ENCODE peak calls at places on chromosomes 16 and 17, in seven cellular contexts. U is cardiac fibroblast, E is epithelial cell of esophagus, I is brain microvascular endothelial cell, J is fibroblast of pulmonary artery, K is SJSA1, H is lower leg skin. W is an unnamed sample.

GRCh38 chr16:58177347-58177710 is 20.6 kb downstream of the CSNK2A2 start:
- DNase-seq in I (no peak), J (no peak), H (no peak), U (no peak), E (no peak), K (no peak), W (no peak)

GRCh38 chr17:82424001-82424862 is 5.8 kb upstream of the OGFOD3 start:
- DNase-seq in U (peak), H (no peak), J (peak), E (peak), I (peak), K (no peak), W (peak)

GRCh38 chr16:60755907-60756306 is 1280.3 kb downstream of the CDH8 start:
- DNase-seq in K (no peak), U (no peak), H (no peak), J (no peak), E (peak), I (no peak), W (no peak)

GRCh38 chr17:32253117-32253611 is 12.5 kb upstream of the RHBDL3 start:
- DNase-seq in H (peak), I (peak), K (peak), U (peak), J (peak), E (peak), W (peak)

GRCh38 chr17:38608648-38609047 is 2.9 kb upstream of the SRCIN1 start:
- DNase-seq in K (no peak), H (no peak), I (no peak), U (no peak), E (peak), J (no peak), W (no peak)

GRCh38 chr16:27462200-27462845 is 60.3 kb downstream of the IL21R start:
- DNase-seq in H (no peak), I (no peak), J (no peak), U (no peak), K (no peak), E (no peak), W (no peak)

GRCh38 chr16:71367243-71367976 is 8.9 kb downstream of the CALB2 start:
- DNase-seq in H (no peak), E (peak), K (peak), J (peak), I (peak), U (peak), W (peak)

GRCh38 chr16:67105881-67106280 is 3.9 kb upstream of the PHAF1 start:
- DNase-seq in K (no peak), U (no peak), J (no peak), H (no peak), I (no peak), E (no peak), W (no peak)

GRCh38 chr16:3954411-3954921 is 74.0 kb upstream of the CREBBP start:
- DNase-seq in J (peak), I (no peak), E (peak), K (no peak), H (no peak), U (peak), W (no peak)

GRCh38 chr16:25121824-25122600 is 10.5 kb downstream of the LCMT1 start:
- DNase-seq in U (no peak), K (no peak), H (no peak), E (no peak), I (no peak), J (no peak), W (no peak)

GRCh38 chr17:32350662-32351418 is 883 bp downstream of the ZNF207 start:
- DNase-seq in J (peak), I (peak), U (peak), H (peak), E (peak), K (no peak), W (peak)

GRCh38 chr16:75575976-75576375 is 9.8 kb downstream of the GABARAPL2 start:
- DNase-seq in U (no peak), I (no peak), J (no peak), E (no peak), K (no peak), H (no peak), W (no peak)

GRCh38 chr16:50050802-50051201 is 15.0 kb upstream of the HEATR3 start:
- DNase-seq in E (no peak), I (no peak), H (no peak), K (no peak), J (no peak), U (no peak), W (no peak)

GRCh38 chr16:23837553-23838308 is 1.9 kb downstream of the PRKCB start:
- DNase-seq in H (no peak), E (no peak), U (no peak), K (no peak), J (no peak), I (no peak), W (no peak)

GRCh38 chr16:51150894-51151320 is at the start of gene SALL1:
- DNase-seq in I (no peak), H (no peak), U (no peak), E (no peak), K (peak), J (peak), W (no peak)
- H3K4me3 ChIP-seq in I (peak), H (peak), U (peak), E (no peak), K (peak), J (peak), W (peak)

GRCh38 chr17:2393954-2394749 is 6.7 kb downstream of the MNT start:
- DNase-seq in K (no peak), H (no peak), U (no peak), E (no peak), I (no peak), J (no peak), W (no peak)

GRCh38 chr17:2396192-2396567 is 4.7 kb downstream of the MNT start:
- DNase-seq in E (no peak), K (no peak), H (no peak), J (no peak), I (no peak), U (no peak), W (no peak)

GRCh38 chr17:2393184-2393953 is 7.5 kb downstream of the MNT start:
- DNase-seq in I (peak), K (peak), H (peak), E (peak), J (peak), U (peak), W (peak)

GRCh38 chr17:2395258-2396170 is 5.3 kb downstream of the MNT start:
- DNase-seq in J (peak), I (peak), K (no peak), H (no peak), E (peak), U (peak), W (no peak)

DNA sequence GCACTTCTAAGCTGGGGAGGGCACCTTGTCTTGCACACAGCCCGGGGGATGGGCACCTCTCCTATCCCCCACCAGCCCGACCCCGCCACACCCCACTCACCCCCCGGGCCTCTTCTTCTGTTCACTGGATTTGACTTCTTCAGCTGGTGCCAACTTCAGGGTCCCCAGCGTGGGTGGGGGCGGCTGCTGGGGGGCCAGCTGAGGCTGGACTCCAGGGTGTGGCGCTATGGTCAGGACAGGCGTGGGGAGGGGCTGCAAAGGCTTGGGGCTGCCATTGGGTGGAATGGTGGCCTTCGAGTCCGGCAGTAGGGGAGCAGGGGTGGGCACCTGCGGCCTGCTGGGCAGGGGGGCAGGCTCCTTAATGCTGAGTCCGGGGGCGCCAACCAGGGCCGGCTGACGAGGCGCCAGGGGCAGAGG is 6.1 kb downstream of the MNT start:
- DNase-seq in J (no peak), H (no peak), I (no peak), K (no peak), E (no peak), U (no peak), W (no peak)
- H3K4me3 ChIP-seq in J (no peak), H (no peak), I (no peak), K (no peak), E (no peak), U (no peak), W (no peak)

GRCh38 chr17:489758-490329 is 137.2 kb upstream of the RPH3AL start:
- DNase-seq in U (peak), H (no peak), E (peak), K (peak), J (peak), I (no peak), W (peak)
- H3K4me3 ChIP-seq in U (peak), H (peak), E (peak), K (peak), J (peak), I (peak), W (peak)

GRCh38 chr17:76188213-76189060 is 47.4 kb upstream of the FOXJ1 start:
- DNase-seq in E (no peak), U (no peak), I (no peak), J (no peak), K (no peak), H (no peak), W (peak)
- H3K4me3 ChIP-seq in E (no peak), U (no peak), I (no peak), J (no peak), K (no peak), H (no peak), W (peak)

DNA sequence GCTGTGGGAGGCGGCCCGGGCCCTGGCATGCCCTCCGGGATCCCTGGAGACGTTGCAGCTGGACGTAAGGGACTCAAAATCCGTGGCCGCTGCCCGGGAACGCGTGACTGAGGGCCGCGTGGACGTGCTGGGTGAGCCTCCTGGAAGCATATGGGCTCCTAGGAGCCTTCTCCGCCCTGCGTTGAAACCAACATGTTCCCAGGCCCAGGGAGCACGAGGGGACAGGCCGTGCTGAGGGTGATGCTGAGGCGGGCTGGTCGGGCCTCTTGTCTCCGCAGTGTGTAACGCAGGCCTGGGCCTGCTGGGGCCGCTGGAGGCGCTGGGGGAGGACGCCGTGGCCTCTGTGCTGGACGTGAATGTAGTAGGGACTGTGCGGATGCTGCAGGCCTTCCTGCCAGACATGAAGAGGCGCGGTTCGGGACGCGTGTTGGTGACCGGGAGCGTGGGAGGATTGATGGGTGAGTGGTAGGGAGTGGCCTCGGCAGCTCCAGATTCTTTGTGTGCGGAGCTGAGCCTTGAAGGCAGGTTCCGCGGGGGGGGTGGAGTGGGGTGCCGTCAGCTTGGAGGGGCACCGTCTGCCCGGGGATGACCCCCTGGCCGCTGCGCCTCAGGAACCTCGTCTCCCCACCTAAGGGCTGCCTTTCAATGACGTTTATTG is 567 bp downstream of the HSD17B1 start:
- DNase-seq in H (no peak), I (no peak), U (peak), E (peak), J (peak), K (no peak), W (no peak)
- H3K4me3 ChIP-seq in H (no peak), I (peak), U (peak), E (peak), J (peak), K (no peak), W (no peak)

GRCh38 chr17:35313875-35314409 is 59.5 kb downstream of the SLFN11 start:
- DNase-seq in I (no peak), E (no peak), K (no peak), U (no peak), H (peak), J (no peak), W (no peak)
- H3K4me3 ChIP-seq in I (no peak), E (no peak), K (no peak), U (no peak), H (no peak), J (no peak), W (no peak)

DNA sequence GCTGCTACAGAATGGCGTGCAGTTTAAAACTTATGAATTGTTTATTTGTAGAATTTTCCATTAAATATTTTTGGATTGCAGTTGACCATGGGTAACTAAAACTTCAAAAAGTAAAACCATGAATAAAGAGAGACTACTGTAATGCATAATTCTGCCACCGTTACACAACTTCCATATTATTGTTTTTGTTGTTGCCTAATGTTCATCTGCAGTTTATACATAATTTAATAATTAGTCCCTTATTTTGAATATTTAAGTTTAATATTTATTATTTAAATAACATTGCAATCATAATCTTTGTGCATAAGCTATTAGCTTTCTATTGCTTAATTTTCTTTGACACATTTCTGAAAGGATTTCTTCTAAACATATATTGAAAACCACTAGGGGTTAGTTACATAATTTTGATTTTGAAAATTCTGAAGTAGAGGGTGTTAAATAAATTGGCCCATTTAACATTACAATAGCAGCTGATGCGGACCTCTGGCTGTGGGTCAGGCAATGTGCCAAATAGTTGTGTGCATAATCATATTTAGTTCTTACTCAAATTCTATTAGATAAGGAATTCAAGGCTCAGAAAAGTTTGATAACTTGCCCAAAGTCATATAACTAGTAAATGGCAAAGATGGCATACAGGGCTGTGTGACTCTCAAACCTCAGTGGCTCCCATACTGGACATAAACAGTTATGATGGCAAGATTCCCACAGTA is 31.1 kb downstream of the PPM1E start:
- DNase-seq in K (peak), I (peak), H (no peak), J (peak), U (peak), E (peak), W (no peak)
- H3K4me3 ChIP-seq in K (no peak), I (no peak), H (no peak), J (no peak), U (no peak), E (no peak), W (no peak)

DNA sequence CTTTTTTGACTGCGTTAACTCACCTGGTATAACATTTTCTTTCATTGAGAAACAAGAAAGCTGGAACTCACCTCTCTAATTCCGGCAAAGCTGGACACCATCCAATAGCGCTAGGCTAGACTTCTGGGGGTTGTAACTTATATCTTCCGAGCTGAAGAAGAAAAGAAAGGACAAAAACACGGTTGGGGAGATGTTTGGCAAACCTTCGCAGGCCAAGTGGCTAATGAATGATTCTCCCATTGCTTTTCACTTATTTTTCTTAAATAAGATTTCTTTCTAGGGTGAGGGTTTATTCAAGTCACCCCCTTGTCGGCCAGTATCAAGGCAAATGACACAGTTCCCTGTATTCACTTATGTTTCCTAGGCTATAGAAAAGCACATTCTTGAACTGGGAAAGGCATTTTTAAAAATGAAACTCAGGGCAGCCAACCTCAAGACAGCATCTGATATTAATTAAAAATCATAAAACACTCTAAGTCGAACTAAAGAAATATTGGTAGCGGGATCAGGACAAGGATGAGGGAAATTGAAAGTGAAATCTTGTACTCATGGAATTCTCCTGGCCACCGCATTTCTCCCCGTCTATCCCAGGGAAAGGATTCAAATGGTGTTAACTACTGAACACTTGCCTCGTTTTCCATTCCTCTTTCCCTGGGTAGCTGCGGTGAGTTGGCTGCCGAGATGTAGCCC is 95.9 kb upstream of the ZFHX3 start:
- DNase-seq in J (no peak), H (no peak), I (no peak), U (peak), E (no peak), K (peak), W (no peak)
- H3K4me3 ChIP-seq in J (peak), H (no peak), I (peak), U (peak), E (no peak), K (peak), W (no peak)

GRCh38 chr16:18816286-18816685 is 14.9 kb upstream of the ARL6IP1 start:
- DNase-seq in U (no peak), E (no peak), J (no peak), H (no peak), I (no peak), K (no peak), W (no peak)
- H3K4me3 ChIP-seq in U (no peak), E (no peak), J (no peak), H (no peak), I (no peak), K (no peak), W (no peak)

W was measured in WERI-Rb-1.